ENCODE peak calls at places on chromosomes 2 and 18, in six cellular contexts. I is sigmoid colon, U is breast epithelium, R is heart left ventricle, D is A549, F is Peyer's patch. K is an unnamed sample.

GRCh38 chr2:58130238-58130637 is 83.6 kb downstream of the VRK2 start:
- DNase-seq in I (no peak), U (no peak), R (no peak), D (no peak), F (no peak), K (no peak)

GRCh38 chr2:207337234-207338219 is 171.8 kb upstream of the KLF7 start:
- DNase-seq in I (no peak), U (no peak), R (no peak), D (peak; percentile 18), F (no peak), K (no peak)

GRCh38 chr2:194060269-194060668 is 1596.8 kb upstream of the SLC39A10 start:
- DNase-seq in I (no peak), U (no peak), R (no peak), D (no peak), F (no peak), K (no peak)

GRCh38 chr2:113828086-113828742 is 61.7 kb upstream of the ACTR3 start:
- DNase-seq in I (no peak), U (no peak), R (no peak), D (no peak), F (no peak), K (no peak)

GRCh38 chr2:175143678-175144077 is 24.3 kb downstream of the ATF2 start:
- DNase-seq in I (no peak), U (no peak), R (no peak), D (no peak), F (no peak), K (no peak)

GRCh38 chr18:79480171-79480981 is 84.6 kb downstream of the NFATC1 start:
- DNase-seq in I (peak; percentile 63), U (no peak), R (peak; percentile 59), D (no peak), F (no peak), K (no peak)

GRCh38 chr2:207419331-207419730 is 110.4 kb upstream of the CREB1 start:
- DNase-seq in I (no peak), U (no peak), R (no peak), D (no peak), F (no peak), K (no peak)

GRCh38 chr18:58579561-58580047 is 49.3 kb downstream of the ALPK2 start:
- DNase-seq in I (no peak), U (no peak), R (no peak), D (peak; percentile 63), F (no peak), K (no peak)

GRCh38 chr18:68916734-68917133 is 118.9 kb downstream of the CCDC102B start:
- DNase-seq in I (no peak), U (no peak), R (no peak), D (no peak), F (no peak), K (no peak)

GRCh38 chr18:79588636-79589481 is 90.7 kb upstream of the CTDP1 start:
- DNase-seq in I (peak; percentile 97), U (peak; percentile 85), R (peak; percentile 91), D (no peak), F (peak; percentile 35), K (no peak)

DNA sequence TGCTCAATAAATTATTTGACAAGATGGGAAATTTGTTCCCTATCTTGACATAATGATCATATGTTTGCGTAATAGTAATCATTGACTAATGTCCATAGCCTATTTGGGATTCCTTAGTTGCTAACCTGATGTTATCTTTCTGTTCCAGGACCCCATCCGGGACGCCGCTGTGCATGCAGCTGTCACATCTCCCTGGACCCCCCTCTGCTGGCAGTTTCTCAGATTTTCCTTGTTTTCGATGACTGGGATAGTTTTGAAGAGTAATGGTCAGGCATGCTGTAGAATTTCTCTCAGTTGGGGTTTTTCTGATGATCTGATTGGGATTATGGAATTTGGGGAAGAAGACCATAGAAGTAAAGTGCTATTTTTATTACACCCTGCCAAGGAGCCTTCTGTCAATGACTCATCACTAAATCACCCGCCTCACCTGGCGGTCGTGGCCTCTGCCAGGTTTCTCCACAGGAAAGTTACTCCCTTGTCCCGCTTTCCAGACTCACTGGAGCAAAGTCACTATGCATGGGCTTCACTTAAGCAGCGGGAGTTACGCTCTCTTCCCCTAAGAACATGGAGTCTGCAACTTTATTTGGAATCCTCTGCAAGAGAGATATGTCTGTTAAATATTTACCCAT is 19.9 kb upstream of the TMEM18 start:
- DNase-seq in I (no peak), U (no peak), R (no peak), D (no peak), F (no peak), K (no peak)
- TF ChIP-seq POLR2A in I (no peak), U (no peak), R (no peak), D (no peak), F (no peak), K (no peak)

DNA sequence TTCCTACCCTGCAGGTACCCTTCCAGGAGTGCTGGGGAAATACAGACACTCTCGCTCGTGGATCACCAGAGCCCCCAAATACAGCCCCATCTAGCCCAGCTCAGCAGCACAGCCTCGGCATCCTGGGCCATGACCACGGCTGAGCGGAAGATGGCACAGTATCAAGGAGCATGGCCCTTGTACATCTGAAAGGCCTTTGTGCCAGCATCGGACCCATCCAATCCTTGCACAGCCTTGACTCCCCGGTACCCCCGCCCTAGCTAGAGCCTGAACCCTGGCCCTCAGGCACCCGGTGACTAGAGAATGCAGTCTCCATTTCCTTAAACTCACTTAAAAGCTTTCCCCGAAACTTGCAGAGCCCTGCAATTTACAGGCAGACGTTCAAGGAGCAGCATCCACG is 48.7 kb downstream of the ZNF516 start:
- DNase-seq in I (peak; percentile 62), U (no peak), R (no peak), D (no peak), F (no peak), K (no peak)
- H3K4me3 ChIP-seq in I (no peak overlapping the region), U (peak overlapping the region; percentile 55), R (no peak overlapping the region), D (no peak overlapping the region), F (no peak overlapping the region), K (no peak overlapping the region)

GRCh38 chr2:201072201-201072530 is 365 bp downstream of the NDUFB3 start:
- DNase-seq in I (no peak), U (no peak), R (no peak), D (no peak), F (no peak), K (no peak)
- TF ChIP-seq POLR2A in I (no peak), U (no peak), R (no peak), D (no peak), F (no peak), K (no peak)

DNA sequence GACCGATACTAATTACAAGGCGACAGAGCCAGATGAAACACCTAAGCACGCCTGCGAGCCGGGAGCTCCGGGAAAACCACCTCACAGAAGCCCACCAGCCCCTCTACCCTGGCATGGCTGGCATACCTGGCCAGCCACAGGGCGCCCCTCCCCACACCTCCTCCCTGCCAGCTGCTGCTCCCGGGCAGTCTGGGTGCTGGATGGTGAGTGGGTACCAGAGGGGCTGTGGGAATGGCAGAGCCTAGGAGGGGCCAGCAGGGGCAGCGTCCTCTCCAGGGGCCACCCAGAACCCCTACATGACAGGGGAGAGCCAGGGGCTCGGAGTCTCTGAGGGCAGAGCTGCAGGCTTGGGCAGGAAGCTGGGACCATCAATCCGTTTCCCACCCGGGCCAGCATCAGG is 58.7 kb upstream of the GPC1 start:
- DNase-seq in I (no peak), U (no peak), R (no peak), D (no peak), F (no peak), K (no peak)
- H3K4me3 ChIP-seq in I (no peak overlapping the region), U (no peak overlapping the region), R (no peak overlapping the region), D (no peak overlapping the region), F (no peak overlapping the region), K (no peak overlapping the region)

K was measured in right lobe of liver.